ENCODE peak calls at places on chromosome 3, in five cellular contexts. B, M, L, K and F are unnamed samples.

GRCh38 chr3:53084310-53085001 is 38.6 kb upstream of the SFMBT1 start:
- DNase-seq in B (no peak), L (no peak), K (no peak), M (peak), F (no peak)

GRCh38 chr3:57559526-57559925 is 3.5 kb downstream of the PDE12 start:
- DNase-seq in K (no peak), L (no peak), B (no peak), M (no peak), F (no peak)

GRCh38 chr3:42668793-42669217 is 15.3 kb downstream of the ZBTB47 start:
- DNase-seq in L (no peak), B (no peak), K (peak), M (no peak), F (no peak)

GRCh38 chr3:63325386-63325785 is 47.3 kb downstream of the SYNPR start:
- DNase-seq in K (no peak), L (no peak), B (no peak), M (no peak), F (no peak)

GRCh38 chr3:183266454-183266853 is 13.4 kb downstream of the B3GNT5 start:
- DNase-seq in M (no peak), B (no peak), L (no peak), K (no peak), F (no peak)

GRCh38 chr3:131067983-131068382 is 41.3 kb downstream of the NEK11 start:
- DNase-seq in M (no peak), B (peak), K (no peak), L (peak), F (no peak)

GRCh38 chr3:156782921-156783320 is 43.2 kb upstream of the LEKR1 start:
- DNase-seq in B (no peak), L (no peak), M (no peak), K (no peak), F (no peak)

GRCh38 chr3:32482693-32483092 is 20.0 kb downstream of the CMTM6 start:
- DNase-seq in B (no peak), L (no peak), K (no peak), M (no peak), F (no peak)

GRCh38 chr3:72186485-72186864 is 401.5 kb upstream of the PROK2 start:
- DNase-seq in M (no peak), K (no peak), B (no peak), L (no peak), F (no peak)

GRCh38 chr3:185353823-185354614 is 8.9 kb upstream of the MAP3K13 start:
- DNase-seq in B (peak), L (peak), K (peak), M (no peak), F (peak)

GRCh38 chr3:181886676-181887075 is 175.0 kb downstream of the SOX2 start:
- DNase-seq in L (no peak), K (no peak), B (no peak), M (no peak), F (no peak)

GRCh38 chr3:196789773-196790419 is 50.2 kb downstream of the PAK2 start:
- DNase-seq in K (no peak), B (no peak), L (no peak), M (no peak), F (no peak)

GRCh38 chr3:141303481-141304223 is 64.7 kb upstream of the ZBTB38 start:
- DNase-seq in B (peak), L (peak), K (no peak), M (no peak), F (peak)

GRCh38 chr3:193342551-193342950 is 36.0 kb downstream of the ATP13A5 start:
- DNase-seq in K (no peak), L (no peak), M (no peak), B (no peak), F (no peak)

GRCh38 chr3:30347679-30348216 is 258.7 kb upstream of the TGFBR2 start:
- DNase-seq in B (peak), K (no peak), M (no peak), L (no peak), F (no peak)

GRCh38 chr3:28726840-28727239 is 378.2 kb upstream of the AZI2 start:
- DNase-seq in M (peak), K (no peak), B (peak), L (peak), F (peak)

GRCh38 chr3:85726241-85726640 is 767.5 kb downstream of the CADM2 start:
- DNase-seq in B (no peak), L (no peak), K (no peak), M (no peak), F (no peak)

GRCh38 chr3:105608623-105609022 is 241.9 kb downstream of the ALCAM start:
- DNase-seq in L (no peak), M (no peak), K (peak), B (no peak), F (no peak)

GRCh38 chr3:150761831-150762661 is 923 bp downstream of the SIAH2 start:
- DNase-seq in B (peak), K (peak), L (peak), M (peak), F (peak)

GRCh38 chr3:117622130-117622841 is 912.7 kb downstream of the TUSC7 start:
- DNase-seq in K (no peak), L (peak), M (no peak), B (no peak), F (no peak)